ENCODE peak calls at places on chromosome 1, in five cellular contexts. B is AML-193; N is iris pigment epithelial cell; T is amniotic stem cell; X is stimulated activated CD4-positive, alpha-beta T cell treated with anti-CD3 and anti-CD28 coated beads, Interleukin-15, amount 100 ng/mL, for 1 hour. E is an unnamed sample.

GRCh38 chr1:119266386-119266785 is 102.2 kb upstream of the HAO2 start:
- DNase-seq in N (no peak), X (no peak), B (no peak), T (no peak), E (no peak)

GRCh38 chr1:54312874-54313316 is 93.3 kb downstream of the SSBP3 start:
- DNase-seq in B (no peak), N (peak), T (no peak), X (no peak), E (no peak)

GRCh38 chr1:97936976-97937375 is 16.1 kb upstream of the DPYD start:
- DNase-seq in X (no peak), N (no peak), B (no peak), T (no peak), E (no peak)

GRCh38 chr1:24912359-24913273 is 17.5 kb downstream of the RUNX3 start:
- DNase-seq in T (no peak), X (no peak), N (no peak), B (no peak), E (no peak)

GRCh38 chr1:201250326-201251011 is 32.8 kb upstream of the PKP1 start:
- DNase-seq in N (no peak), T (no peak), X (no peak), B (no peak), E (no peak)

GRCh38 chr1:7117599-7118281 is 332.5 kb downstream of the CAMTA1 start:
- DNase-seq in X (no peak), N (peak), T (peak), B (peak), E (no peak)

GRCh38 chr1:169427081-169427611 is at the start of gene CCDC181:
- DNase-seq in T (no peak), B (no peak), N (peak), X (peak), E (peak)

GRCh38 chr1:29453502-29454240 is 217.3 kb downstream of the PTPRU start:
- DNase-seq in X (no peak), T (no peak), N (peak), B (peak), E (no peak)